ENCODE peak calls at places on chromosomes 13 and 19, in nine cellular contexts. One of them, this sample, is unnamed.

GRCh38 chr19:55482967-55483671 is 1.9 kb upstream of the NAT14 start:
- DNase-seq in dorsolateral prefrontal cortex: no peak
- DNase-seq in cardiac muscle cell: no peak
- DNase-seq in fibroblast of lung: no peak
- DNase-seq in DND-41: no peak
- DNase-seq in GM12878: no peak
- DNase-seq in BE2C: no peak
- DNase-seq in H1: no peak
- DNase-seq in tibial nerve: no peak
- DNase-seq in this sample: no peak

GRCh38 chr13:32736648-32737047 is 150.4 kb downstream of the PDS5B start:
- DNase-seq in dorsolateral prefrontal cortex: no peak
- DNase-seq in cardiac muscle cell: no peak
- DNase-seq in fibroblast of lung: peak; percentile 15
- DNase-seq in DND-41: no peak
- DNase-seq in GM12878: no peak
- DNase-seq in BE2C: no peak
- DNase-seq in H1: no peak
- DNase-seq in tibial nerve: no peak
- DNase-seq in this sample: no peak

GRCh38 chr19:30046522-30046921 is 104.5 kb downstream of the URI1 start:
- DNase-seq in dorsolateral prefrontal cortex: peak; percentile 28
- DNase-seq in cardiac muscle cell: no peak
- DNase-seq in fibroblast of lung: no peak
- DNase-seq in DND-41: no peak
- DNase-seq in GM12878: peak; percentile 33
- DNase-seq in BE2C: peak; percentile 52
- DNase-seq in H1: no peak
- DNase-seq in tibial nerve: no peak
- DNase-seq in this sample: peak; percentile 64

GRCh38 chr13:48859168-48860105 is 116.3 kb upstream of the FNDC3A start:
- DNase-seq in dorsolateral prefrontal cortex: no peak
- DNase-seq in cardiac muscle cell: no peak
- DNase-seq in fibroblast of lung: no peak
- DNase-seq in DND-41: no peak
- DNase-seq in GM12878: no peak
- DNase-seq in BE2C: no peak
- DNase-seq in H1: no peak
- DNase-seq in tibial nerve: no peak
- DNase-seq in this sample: no peak

GRCh38 chr13:103101902-103102301 is 35.7 kb upstream of the SLC10A2 start:
- DNase-seq in dorsolateral prefrontal cortex: no peak
- DNase-seq in cardiac muscle cell: peak; percentile 25
- DNase-seq in fibroblast of lung: no peak
- DNase-seq in DND-41: no peak
- DNase-seq in GM12878: no peak
- DNase-seq in BE2C: no peak
- DNase-seq in H1: no peak
- DNase-seq in tibial nerve: no peak
- DNase-seq in this sample: no peak

GRCh38 chr13:38687246-38688229 is 661 bp downstream of the FREM2 start:
- DNase-seq in dorsolateral prefrontal cortex: no peak
- DNase-seq in cardiac muscle cell: peak; percentile 62
- DNase-seq in fibroblast of lung: peak; percentile 2
- DNase-seq in DND-41: no peak
- DNase-seq in GM12878: no peak
- DNase-seq in BE2C: no peak
- DNase-seq in H1: peak; percentile 72
- DNase-seq in tibial nerve: no peak
- DNase-seq in this sample: peak; percentile 6

GRCh38 chr19:39554701-39555311 is 14.8 kb upstream of the EID2 start:
- DNase-seq in dorsolateral prefrontal cortex: no peak
- DNase-seq in cardiac muscle cell: no peak
- DNase-seq in fibroblast of lung: no peak
- DNase-seq in DND-41: no peak
- DNase-seq in GM12878: no peak
- DNase-seq in BE2C: no peak
- DNase-seq in H1: no peak
- DNase-seq in tibial nerve: no peak
- DNase-seq in this sample: no peak

GRCh38 chr13:80001510-80001842 is 339.4 kb downstream of the SPRY2 start:
- DNase-seq in dorsolateral prefrontal cortex: no peak
- DNase-seq in cardiac muscle cell: no peak
- DNase-seq in fibroblast of lung: no peak
- DNase-seq in DND-41: no peak
- DNase-seq in GM12878: no peak
- DNase-seq in BE2C: no peak
- DNase-seq in H1: no peak
- DNase-seq in tibial nerve: no peak
- DNase-seq in this sample: no peak

GRCh38 chr13:51729853-51730553 is 74.0 kb downstream of the DHRS12 start:
- DNase-seq in dorsolateral prefrontal cortex: no peak
- DNase-seq in cardiac muscle cell: no peak
- DNase-seq in fibroblast of lung: peak; percentile 87
- DNase-seq in DND-41: no peak
- DNase-seq in GM12878: no peak
- DNase-seq in BE2C: no peak
- DNase-seq in H1: no peak
- DNase-seq in tibial nerve: no peak
- DNase-seq in this sample: no peak

GRCh38 chr19:41745761-41746160 is 9.6 kb upstream of the CEACAM6 start:
- DNase-seq in dorsolateral prefrontal cortex: no peak
- DNase-seq in cardiac muscle cell: no peak
- DNase-seq in fibroblast of lung: no peak
- DNase-seq in DND-41: no peak
- DNase-seq in GM12878: no peak
- DNase-seq in BE2C: no peak
- DNase-seq in H1: no peak
- DNase-seq in tibial nerve: no peak
- DNase-seq in this sample: no peak

GRCh38 chr13:33050161-33050560 is 33.9 kb downstream of the KL start:
- DNase-seq in dorsolateral prefrontal cortex: no peak
- DNase-seq in cardiac muscle cell: no peak
- DNase-seq in fibroblast of lung: no peak
- DNase-seq in DND-41: no peak
- DNase-seq in GM12878: no peak
- DNase-seq in BE2C: no peak
- DNase-seq in H1: no peak
- DNase-seq in tibial nerve: no peak
- DNase-seq in this sample: no peak

GRCh38 chr19:10768369-10768768 is 50.5 kb downstream of the DNM2 start:
- DNase-seq in dorsolateral prefrontal cortex: no peak
- DNase-seq in cardiac muscle cell: no peak
- DNase-seq in fibroblast of lung: no peak
- DNase-seq in DND-41: no peak
- DNase-seq in GM12878: no peak
- DNase-seq in BE2C: no peak
- DNase-seq in H1: no peak
- DNase-seq in tibial nerve: no peak
- DNase-seq in this sample: no peak

GRCh38 chr19:10767726-10768125 is 49.8 kb downstream of the DNM2 start:
- DNase-seq in dorsolateral prefrontal cortex: no peak
- DNase-seq in cardiac muscle cell: no peak
- DNase-seq in fibroblast of lung: no peak
- DNase-seq in DND-41: no peak
- DNase-seq in GM12878: no peak
- DNase-seq in BE2C: no peak
- DNase-seq in H1: no peak
- DNase-seq in tibial nerve: no peak
- DNase-seq in this sample: no peak

GRCh38 chr19:10766681-10767201 is 48.9 kb downstream of the DNM2 start:
- DNase-seq in dorsolateral prefrontal cortex: no peak
- DNase-seq in cardiac muscle cell: no peak
- DNase-seq in fibroblast of lung: peak; percentile 56
- DNase-seq in DND-41: no peak
- DNase-seq in GM12878: no peak
- DNase-seq in BE2C: peak; percentile 62
- DNase-seq in H1: no peak
- DNase-seq in tibial nerve: no peak
- DNase-seq in this sample: no peak

GRCh38 chr19:10769533-10770491 is 51.9 kb downstream of the DNM2 start:
- DNase-seq in dorsolateral prefrontal cortex: peak; percentile 64
- DNase-seq in cardiac muscle cell: peak; percentile 91
- DNase-seq in fibroblast of lung: peak; percentile 34
- DNase-seq in DND-41: no peak
- DNase-seq in GM12878: no peak
- DNase-seq in BE2C: peak; percentile 51
- DNase-seq in H1: no peak
- DNase-seq in tibial nerve: peak; percentile 54
- DNase-seq in this sample: no peak

GRCh38 chr19:10768936-10769335 is 51.1 kb downstream of the DNM2 start:
- DNase-seq in dorsolateral prefrontal cortex: no peak
- DNase-seq in cardiac muscle cell: no peak
- DNase-seq in fibroblast of lung: no peak
- DNase-seq in DND-41: no peak
- DNase-seq in GM12878: no peak
- DNase-seq in BE2C: no peak
- DNase-seq in H1: no peak
- DNase-seq in tibial nerve: no peak
- DNase-seq in this sample: no peak
- H3K4me3 ChIP-seq in dorsolateral prefrontal cortex: no peak overlapping the region
- H3K4me3 ChIP-seq in cardiac muscle cell: no peak overlapping the region
- H3K4me3 ChIP-seq in fibroblast of lung: no peak overlapping the region
- H3K4me3 ChIP-seq in DND-41: no peak overlapping the region
- H3K4me3 ChIP-seq in GM12878: no peak overlapping the region
- H3K4me3 ChIP-seq in BE2C: no peak overlapping the region
- H3K4me3 ChIP-seq in H1: no peak overlapping the region
- H3K4me3 ChIP-seq in tibial nerve: no peak overlapping the region
- H3K4me3 ChIP-seq in this sample: no peak overlapping the region

GRCh38 chr13:73754241-73754640 is 380.0 kb downstream of the KLF12 start:
- DNase-seq in dorsolateral prefrontal cortex: no peak
- DNase-seq in cardiac muscle cell: no peak
- DNase-seq in fibroblast of lung: no peak
- DNase-seq in DND-41: no peak
- DNase-seq in GM12878: no peak
- DNase-seq in BE2C: no peak
- DNase-seq in H1: no peak
- DNase-seq in tibial nerve: no peak
- DNase-seq in this sample: no peak

GRCh38 chr13:73757471-73758233 is 376.6 kb downstream of the KLF12 start:
- DNase-seq in dorsolateral prefrontal cortex: no peak
- DNase-seq in cardiac muscle cell: no peak
- DNase-seq in fibroblast of lung: no peak
- DNase-seq in DND-41: no peak
- DNase-seq in GM12878: no peak
- DNase-seq in BE2C: no peak
- DNase-seq in H1: no peak
- DNase-seq in tibial nerve: no peak
- DNase-seq in this sample: no peak

GRCh38 chr13:73751290-73751689 is 382.9 kb downstream of the KLF12 start:
- DNase-seq in dorsolateral prefrontal cortex: no peak
- DNase-seq in cardiac muscle cell: no peak
- DNase-seq in fibroblast of lung: no peak
- DNase-seq in DND-41: no peak
- DNase-seq in GM12878: no peak
- DNase-seq in BE2C: no peak
- DNase-seq in H1: no peak
- DNase-seq in tibial nerve: no peak
- DNase-seq in this sample: no peak

DNA sequence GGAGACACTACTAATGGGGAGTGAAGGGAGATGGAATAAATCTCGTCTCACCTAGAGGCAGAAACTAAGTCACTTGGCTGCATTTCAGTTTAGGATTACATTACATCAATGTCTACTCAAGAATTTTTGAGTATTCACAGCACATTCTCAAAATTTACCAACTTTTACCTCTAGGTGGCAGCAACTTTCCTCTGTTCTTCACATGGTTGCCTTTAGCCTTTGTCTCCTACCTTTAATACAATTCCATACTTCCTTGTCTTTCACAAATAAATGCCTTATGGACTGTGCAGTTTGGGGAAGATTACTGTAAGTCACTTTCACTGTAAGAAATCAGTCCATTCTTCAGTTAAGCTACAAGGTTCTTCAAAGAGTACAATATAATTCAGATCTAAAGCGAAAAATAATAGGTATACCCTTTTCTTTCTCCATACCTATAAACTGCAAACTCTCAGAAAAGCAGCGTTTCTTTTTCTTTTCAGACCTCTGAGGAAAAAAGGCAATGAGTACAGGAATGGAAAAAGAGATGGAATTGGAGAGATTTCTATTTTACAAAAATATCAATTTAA is 379.4 kb downstream of the KLF12 start:
- DNase-seq in dorsolateral prefrontal cortex: peak; percentile 9
- DNase-seq in cardiac muscle cell: peak; percentile 69
- DNase-seq in fibroblast of lung: peak; percentile 73
- DNase-seq in DND-41: peak; percentile 28
- DNase-seq in GM12878: no peak
- DNase-seq in BE2C: peak; percentile 38
- DNase-seq in H1: no peak
- DNase-seq in tibial nerve: peak; percentile 79
- DNase-seq in this sample: no peak
- TF ChIP-seq CTCF in dorsolateral prefrontal cortex: peak; percentile 83
- TF ChIP-seq CTCF in cardiac muscle cell: peak; percentile 61
- TF ChIP-seq CTCF in fibroblast of lung: peak; percentile 65
- TF ChIP-seq CTCF in DND-41: peak; percentile 79
- TF ChIP-seq CTCF in GM12878: peak; percentile 52
- TF ChIP-seq CTCF in BE2C: peak; percentile 77
- TF ChIP-seq CTCF in H1: peak; percentile 36
- TF ChIP-seq CTCF in tibial nerve: peak; percentile 55
- TF ChIP-seq CTCF in this sample: peak; percentile 66

DNA sequence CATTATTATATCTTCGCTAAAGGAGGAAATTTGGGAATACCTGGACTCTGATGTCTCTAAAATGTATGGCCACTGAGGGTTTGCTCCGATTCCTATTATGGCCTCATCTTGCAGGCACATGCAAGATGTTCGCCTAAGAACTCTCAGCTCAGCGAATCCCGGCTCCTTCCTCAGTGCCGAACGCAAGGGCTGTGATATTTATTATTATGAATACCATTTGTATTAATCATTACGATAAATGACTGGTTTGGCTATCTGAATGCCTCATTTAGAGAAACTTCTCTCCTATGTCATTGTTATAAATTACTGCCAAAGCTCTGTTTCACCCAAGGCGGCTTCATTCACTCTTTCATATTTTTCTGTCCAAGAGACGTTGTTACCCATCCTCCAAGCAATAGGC is 369.7 kb upstream of the TSHZ3 start:
- DNase-seq in dorsolateral prefrontal cortex: no peak
- DNase-seq in cardiac muscle cell: no peak
- DNase-seq in fibroblast of lung: peak; percentile 46
- DNase-seq in DND-41: no peak
- DNase-seq in GM12878: no peak
- DNase-seq in BE2C: no peak
- DNase-seq in H1: no peak
- DNase-seq in tibial nerve: no peak
- DNase-seq in this sample: no peak
- H3K27me3 ChIP-seq in dorsolateral prefrontal cortex: no peaks in the 10 kb centered on the region
- H3K27me3 ChIP-seq in cardiac muscle cell: no peaks in the 10 kb centered on the region
- H3K27me3 ChIP-seq in fibroblast of lung: no peaks in the 10 kb centered on the region
- H3K27me3 ChIP-seq in DND-41: no peaks in the 10 kb centered on the region
- H3K27me3 ChIP-seq in GM12878: no peaks in the 10 kb centered on the region
- H3K27me3 ChIP-seq in BE2C: no peaks in the 10 kb centered on the region
- H3K27me3 ChIP-seq in H1: no peaks in the 10 kb centered on the region
- H3K27me3 ChIP-seq in tibial nerve: no peaks in the 10 kb centered on the region
- H3K27me3 ChIP-seq in this sample: no peaks in the 10 kb centered on the region

GRCh38 chr13:91174886-91175501 is 172.5 kb upstream of the MIR17HG start:
- DNase-seq in dorsolateral prefrontal cortex: no peak
- DNase-seq in cardiac muscle cell: no peak
- DNase-seq in fibroblast of lung: no peak
- DNase-seq in DND-41: no peak
- DNase-seq in GM12878: no peak
- DNase-seq in BE2C: no peak
- DNase-seq in H1: no peak
- DNase-seq in tibial nerve: no peak
- DNase-seq in this sample: no peak
- H3K4me3 ChIP-seq in dorsolateral prefrontal cortex: peak overlapping the region; percentile 23
- H3K4me3 ChIP-seq in cardiac muscle cell: peak overlapping the region; percentile 10
- H3K4me3 ChIP-seq in fibroblast of lung: no peak overlapping the region
- H3K4me3 ChIP-seq in DND-41: no peak overlapping the region
- H3K4me3 ChIP-seq in GM12878: no peak overlapping the region
- H3K4me3 ChIP-seq in BE2C: no peak overlapping the region
- H3K4me3 ChIP-seq in H1: peak overlapping the region; percentile 27
- H3K4me3 ChIP-seq in tibial nerve: peak overlapping the region; percentile 42
- H3K4me3 ChIP-seq in this sample: no peak overlapping the region

This sample was measured in GM06990.